ENCODE peak calls at places on chromosomes 6 and 20, in eight cellular contexts. E is stomach; P is ELR; F is NCI-H460; Y is stromal cell of bone marrow; M is RWPE1; G is activated CD4-positive, alpha-beta T cell treated with anti-CD3 and anti-CD28 coated beads, Interleukin-2, amount 50 U/mL, for 1 hour; C is T-helper 2 cell. D is an unnamed sample.

GRCh38 chr20:57665589-57665971 is 44.2 kb downstream of the PMEPA1 start:
- DNase-seq in E (no peak), F (no peak), M (no peak), G (no peak), Y (no peak), C (no peak), P (no peak), D (no peak)

GRCh38 chr6:56019973-56020372 is 144.6 kb upstream of the BMP5 start:
- DNase-seq in P (no peak), F (no peak), E (no peak), G (no peak), M (no peak), Y (no peak), C (no peak), D (no peak)

GRCh38 chr6:72132851-72133250 is 246.5 kb downstream of the RIMS1 start:
- DNase-seq in Y (no peak), F (no peak), G (no peak), P (peak; percentile 40), E (no peak), M (no peak), C (no peak), D (no peak)

GRCh38 chr20:3042621-3043020 is 801 bp upstream of the GNRH2 start:
- DNase-seq in E (no peak), P (no peak), M (no peak), Y (no peak), G (no peak), C (no peak), F (no peak), D (no peak)

GRCh38 chr20:1911536-1911935 is 16.3 kb downstream of the SIRPA start:
- DNase-seq in C (no peak), G (no peak), M (no peak), P (no peak), F (no peak), E (no peak), Y (no peak), D (no peak)

GRCh38 chr6:33967966-33968724 is 164.3 kb upstream of the MLN start:
- DNase-seq in G (no peak), P (peak; percentile 29), Y (no peak), M (no peak), C (no peak), F (peak; percentile 4), E (no peak), D (no peak)

GRCh38 chr6:93794161-93794560 is 374.8 kb upstream of the EPHA7 start:
- DNase-seq in P (no peak), M (no peak), F (no peak), E (no peak), G (no peak), C (no peak), Y (no peak), D (no peak)

GRCh38 chr20:63215101-63216040 is 560 bp downstream of the YTHDF1 start:
- DNase-seq in C (no peak), M (peak; percentile 88), E (no peak), G (no peak), Y (peak; percentile 26), P (peak; percentile 83), F (peak; percentile 59), D (no peak)

GRCh38 chr6:41637179-41638001 is 878 bp upstream of the MDFI start:
- DNase-seq in P (no peak), Y (no peak), M (peak; percentile 34), F (no peak), C (no peak), G (no peak), E (peak; percentile 41), D (no peak)

GRCh38 chr6:103699770-103700169 is 1159.9 kb downstream of the HACE1 start:
- DNase-seq in C (no peak), M (no peak), E (no peak), G (no peak), P (no peak), F (no peak), Y (no peak), D (no peak)

GRCh38 chr6:157999100-158000051 is 17.7 kb downstream of the SYNJ2 start:
- DNase-seq in P (no peak), G (no peak), E (no peak), M (no peak), C (no peak), F (no peak), Y (no peak), D (no peak)

GRCh38 chr6:109393882-109394281 is 11.6 kb upstream of the CD164 start:
- DNase-seq in F (no peak), Y (peak; percentile 33), G (no peak), P (peak; percentile 37), C (no peak), M (no peak), E (no peak), D (no peak)

GRCh38 chr6:165616116-165616515 is 46.9 kb downstream of the PDE10A start:
- DNase-seq in Y (peak; percentile 75), E (no peak), P (no peak), G (no peak), C (no peak), M (no peak), F (no peak), D (no peak)

GRCh38 chr6:28589952-28590340 is 64.3 kb downstream of the GPX5 start:
- DNase-seq in C (no peak), Y (no peak), M (no peak), G (no peak), P (no peak), F (no peak), E (no peak), D (peak; percentile 67)

GRCh38 chr6:150290429-150290828 is 78.4 kb upstream of the IYD start:
- DNase-seq in Y (peak; percentile 81), E (no peak), G (no peak), P (peak; percentile 44), M (peak; percentile 85), C (no peak), F (no peak), D (no peak)

GRCh38 chr20:8535403-8536003 is 403.4 kb downstream of the PLCB1 start:
- DNase-seq in Y (no peak), F (peak; percentile 7), C (no peak), E (no peak), G (no peak), M (peak; percentile 38), P (peak; percentile 42), D (no peak)

GRCh38 chr20:48635791-48636267 is 192.0 kb downstream of the PREX1 start:
- DNase-seq in F (peak; percentile 34), E (no peak), M (peak; percentile 81), G (peak; percentile 66), C (peak; percentile 54), P (peak; percentile 76), Y (no peak), D (peak; percentile 84)

GRCh38 chr20:58571341-58571941 is 56.2 kb upstream of the APCDD1L start:
- DNase-seq in Y (no peak), M (no peak), P (no peak), G (no peak), C (no peak), F (no peak), E (no peak), D (no peak)

GRCh38 chr6:50791900-50792508 is 26.7 kb upstream of the TFAP2B start:
- DNase-seq in P (peak; percentile 43), E (no peak), C (no peak), Y (peak; percentile 9), G (no peak), M (peak; percentile 45), F (peak; percentile 31), D (no peak)

GRCh38 chr6:162580619-162581018 is 146.9 kb downstream of the PRKN start:
- DNase-seq in E (no peak), C (no peak), F (no peak), Y (no peak), G (no peak), M (no peak), P (no peak), D (no peak)

GRCh38 chr6:52305385-52305784 is 20.8 kb upstream of the MCM3 start:
- DNase-seq in G (no peak), M (no peak), F (no peak), P (no peak), E (no peak), Y (no peak), C (no peak), D (no peak)